ENCODE peak calls at places on chromosomes 1 and 21, in six cellular contexts. Y is right lobe of liver, R is IMR-90, U is A549, K is endothelial cell of umbilical vein, A is heart left ventricle. I is an unnamed sample. For H3K9me3, the result is how much of the 10 kb centered on the place peaks cover.

GRCh38 chr1:79259390-79260336 is 253.1 kb upstream of the ADGRL4 start:
- DNase-seq in R (peak), U (peak), Y (no peak), K (peak), A (no peak), I (no peak)

GRCh38 chr1:99557556-99558256 is 88.2 kb upstream of the PALMD start:
- DNase-seq in K (peak), A (no peak), U (no peak), Y (no peak), R (peak), I (no peak)

GRCh38 chr1:200415227-200415626 is 5.4 kb upstream of the ZNF281 start:
- DNase-seq in K (peak), U (no peak), Y (no peak), A (no peak), R (no peak), I (no peak)

GRCh38 chr1:107277022-107277421 is 136.2 kb downstream of the NTNG1 start:
- DNase-seq in A (no peak), K (peak), Y (peak), R (peak), U (no peak), I (peak)

GRCh38 chr1:235613617-235614016 is 36.0 kb downstream of the GNG4 start:
- DNase-seq in K (no peak), R (no peak), U (no peak), A (no peak), Y (no peak), I (no peak)

GRCh38 chr1:62688687-62689085 is 500 bp upstream of the DOCK7 start:
- DNase-seq in A (no peak), U (no peak), K (no peak), Y (no peak), R (peak), I (no peak)

GRCh38 chr1:150813028-150813707 is 5.1 kb upstream of the CTSK start:
- DNase-seq in A (peak), K (peak), R (peak), U (peak), Y (peak), I (peak)

GRCh38 chr1:54054438-54054749 is 986 bp downstream of the TCEANC2 start:
- DNase-seq in K (peak), U (no peak), Y (no peak), R (no peak), A (no peak), I (no peak)

GRCh38 chr1:86701731-86702130 is 2.6 kb upstream of the SH3GLB1 start:
- DNase-seq in A (no peak), K (no peak), Y (no peak), R (no peak), U (no peak), I (no peak)

DNA sequence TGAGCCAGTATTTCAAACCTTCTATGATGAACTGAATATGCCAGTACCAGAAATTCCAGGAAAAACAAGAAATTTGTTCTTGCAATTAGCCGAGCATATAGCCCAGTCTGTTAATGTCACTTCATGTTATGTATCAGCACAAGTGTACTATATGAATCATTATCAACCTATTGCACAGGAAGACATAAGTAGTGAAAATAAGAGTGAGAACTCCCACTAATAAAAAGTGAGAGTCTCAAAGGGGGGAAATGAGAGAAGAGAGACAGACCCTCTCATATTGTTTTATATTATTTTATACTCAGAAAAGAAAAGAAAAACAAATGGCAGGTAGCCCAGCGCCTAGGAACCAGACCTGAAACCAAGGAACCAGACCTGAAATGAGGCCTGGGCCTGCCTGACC is 16.2 kb downstream of the JMJD4 start:
- DNase-seq in K (no peak), R (no peak), A (no peak), U (no peak), Y (no peak), I (no peak)
- H3K9me3 ChIP-seq in K (under half), R (under half), A (under half), U (half or more), Y (under half), I (under half)

GRCh38 chr1:207959141-207959825 is 48.4 kb upstream of the CD34 start:
- DNase-seq in K (peak), R (peak), U (no peak), A (peak), Y (peak), I (peak)
- H3K27ac ChIP-seq in K (no peak), R (no peak), U (no peak), A (peak), Y (peak), I (peak)

GRCh38 chr1:155205969-155206593 is 1.6 kb downstream of the THBS3 start:
- DNase-seq in U (no peak), Y (no peak), K (no peak), R (no peak), A (peak), I (no peak)

GRCh38 chr1:155202731-155203515 is 4.8 kb downstream of the THBS3 start:
- DNase-seq in K (no peak), R (no peak), U (no peak), A (peak), Y (no peak), I (no peak)

GRCh38 chr1:155207578-155208405 is at the start of gene THBS3:
- DNase-seq in Y (no peak), A (peak), R (peak), K (peak), U (no peak), I (peak)

GRCh38 chr1:155206891-155207577 is 663 bp downstream of the THBS3 start:
- DNase-seq in K (peak), U (peak), R (peak), Y (peak), A (peak), I (peak)

DNA sequence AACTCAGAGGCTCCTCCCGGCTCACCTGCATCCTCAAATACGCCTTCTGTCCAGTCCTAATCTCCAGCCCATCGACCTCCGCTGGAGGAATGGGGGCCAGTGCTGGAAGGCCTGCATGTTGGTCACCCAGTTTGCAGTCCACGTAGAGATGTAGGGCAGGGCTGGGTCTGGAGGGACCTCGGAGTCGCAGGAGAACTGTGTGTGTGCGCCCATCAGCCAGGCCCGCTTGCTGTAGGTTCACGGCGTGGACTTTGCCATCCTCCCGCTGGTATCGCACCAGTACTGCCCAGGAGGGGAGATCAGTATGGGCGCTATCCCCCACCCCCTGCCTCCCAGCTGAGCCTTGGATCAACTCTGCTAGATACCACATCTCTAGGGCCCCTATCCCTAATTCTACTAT is 2.7 kb downstream of the THBS3 start:
- DNase-seq in Y (no peak), K (no peak), R (no peak), U (no peak), A (peak), I (no peak)
- TF ChIP-seq POLR2A in Y (no peak), K (no peak), R (no peak), U (no peak), A (no peak), I (no peak)

GRCh38 chr1:85621430-85621829 is 40.9 kb downstream of the CCN1 start:
- DNase-seq in K (no peak), Y (no peak), R (no peak), U (no peak), A (no peak), I (no peak)
- H3K9me3 ChIP-seq in K (under half), Y (under half), R (under half), U (under half), A (under half), I (under half)

GRCh38 chr1:203660931-203661484 is 34.4 kb downstream of the ATP2B4 start:
- DNase-seq in A (no peak), Y (no peak), U (no peak), K (no peak), R (no peak), I (no peak)
- H3K27ac ChIP-seq in A (peak), Y (peak), U (no peak), K (no peak), R (no peak), I (peak)

DNA sequence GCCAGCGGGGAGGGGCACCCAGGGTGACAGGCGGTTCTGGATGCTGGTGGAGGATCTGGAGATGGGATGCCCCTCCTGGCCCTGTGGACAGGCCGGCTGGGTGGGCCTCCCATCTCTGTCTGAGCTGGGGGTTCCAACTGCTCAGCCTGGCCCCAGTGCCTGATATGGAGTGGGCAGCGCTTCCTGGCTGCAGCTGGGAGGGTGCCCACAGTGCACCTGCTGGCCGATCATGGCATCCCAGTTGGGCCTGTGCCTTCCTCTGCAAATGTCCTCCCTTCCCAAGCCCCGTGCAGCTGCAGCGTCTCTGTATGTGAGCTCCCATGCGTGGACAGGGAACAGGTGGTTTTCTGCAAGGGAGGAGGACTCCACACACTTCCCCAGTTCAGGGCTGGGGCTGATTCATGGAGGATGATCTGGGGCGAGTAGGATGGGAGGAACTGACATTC is 2.1 kb downstream of the PFKL start:
- DNase-seq in U (no peak), R (no peak), Y (no peak), K (no peak), A (no peak), I (no peak)
- TF ChIP-seq POLR2A in U (no peak), R (no peak), Y (no peak), K (no peak), A (no peak), I (no peak)

DNA sequence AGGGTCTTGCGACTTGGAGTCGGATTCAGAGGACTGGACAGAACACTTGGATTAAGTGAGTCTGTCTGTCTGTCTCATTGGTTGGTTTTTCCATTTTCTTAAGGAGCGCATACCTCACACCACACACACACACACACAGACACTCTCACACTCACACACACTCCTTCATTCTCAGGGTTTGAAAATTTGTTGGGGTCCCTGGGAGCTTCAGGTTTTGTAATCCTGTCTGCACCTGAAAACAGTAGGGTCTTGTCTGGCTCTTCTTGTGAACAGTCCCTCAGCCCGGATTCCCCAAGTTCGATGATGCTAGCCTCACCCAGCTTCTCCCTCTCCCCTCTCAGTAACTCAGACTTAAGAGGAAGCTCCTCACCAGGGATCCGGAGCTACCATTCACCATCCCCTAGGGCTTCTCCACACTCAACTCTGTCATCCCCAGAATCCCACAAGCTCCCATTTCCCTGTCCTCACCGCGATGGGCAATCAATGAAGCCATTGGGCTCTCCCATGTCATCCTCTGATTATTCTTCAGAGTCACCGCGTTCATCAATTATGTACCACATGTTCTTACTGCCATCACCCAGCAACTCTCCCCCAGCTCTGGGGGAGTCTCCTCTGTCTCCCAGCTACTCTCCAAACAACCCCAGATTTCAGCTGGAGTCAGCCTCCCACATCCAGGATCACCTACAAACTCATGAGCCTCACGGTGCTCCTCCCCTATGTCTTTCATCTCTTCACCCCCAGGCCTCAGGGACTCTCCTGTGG is 1530.9 kb upstream of the TPTE start:
- DNase-seq in Y (peak), U (no peak), R (no peak), K (no peak), A (no peak), I (peak)
- H3K9me3 ChIP-seq in Y (under half), U (under half), R (under half), K (under half), A (under half), I (under half)

I was measured in sigmoid colon.